ENCODE peak calls at places on chromosome 16, in six cellular contexts. L is upper lobe of right lung, D is HCEC 1CT, X is AML-193, H is frontal cortex, I is OCI-M1. A is an unnamed sample.

GRCh38 chr16:52408197-52408845 is 138.6 kb downstream of the TOX3 start:
- DNase-seq in X (no peak), D (no peak), I (no peak), H (no peak), L (no peak), A (no peak)

GRCh38 chr16:77273-77806 is 685 bp upstream of the MPG start:
- DNase-seq in X (peak), I (no peak), D (peak), H (peak), L (peak), A (peak)

GRCh38 chr16:81335669-81336068 is 20.9 kb downstream of the GAN start:
- DNase-seq in X (no peak), L (no peak), I (no peak), D (no peak), H (no peak), A (no peak)

GRCh38 chr16:87461466-87461975 is 31.3 kb downstream of the ZCCHC14 start:
- DNase-seq in L (peak), I (peak), H (no peak), D (peak), X (no peak), A (peak)

GRCh38 chr16:87316450-87316922 is 706 bp downstream of the C16orf95 start:
- DNase-seq in D (no peak), X (no peak), L (no peak), H (no peak), I (no peak), A (no peak)

GRCh38 chr16:87416826-87417471 is 24.8 kb downstream of the MAP1LC3B start:
- DNase-seq in H (peak), D (peak), X (peak), I (peak), L (no peak), A (no peak)

GRCh38 chr16:8720080-8720966 is 45.9 kb downstream of the ABAT start:
- DNase-seq in I (peak), H (no peak), D (no peak), X (no peak), L (no peak), A (no peak)

GRCh38 chr16:51907680-51908079 is 639.3 kb downstream of the TOX3 start:
- DNase-seq in D (no peak), X (no peak), H (no peak), L (no peak), I (peak), A (no peak)

GRCh38 chr16:74898667-74899066 is 86.3 kb downstream of the WDR59 start:
- DNase-seq in X (no peak), H (no peak), D (no peak), I (no peak), L (no peak), A (no peak)

GRCh38 chr16:14427371-14427948 is 202.6 kb downstream of the PARN start:
- DNase-seq in L (no peak), H (no peak), D (no peak), I (no peak), X (no peak), A (no peak)

GRCh38 chr16:68255712-68256111 is 8.6 kb upstream of the SLC7A6 start:
- DNase-seq in L (no peak), H (no peak), D (no peak), I (no peak), X (no peak), A (no peak)

GRCh38 chr16:9318764-9319163 is 227.3 kb downstream of the HAPSTR1 start:
- DNase-seq in D (no peak), L (no peak), X (no peak), I (peak), H (no peak), A (no peak)

GRCh38 chr16:29007865-29008593 is 23.2 kb downstream of the LAT start:
- DNase-seq in I (peak), X (no peak), L (no peak), H (no peak), D (peak), A (no peak)

GRCh38 chr16:29029168-29029994 is 44.5 kb downstream of the LAT start:
- DNase-seq in I (no peak), L (peak), X (no peak), H (peak), D (peak), A (no peak)

GRCh38 chr16:75624921-75625334 is 1.8 kb upstream of the ADAT1 start:
- DNase-seq in L (no peak), I (peak), D (peak), H (no peak), X (no peak), A (no peak)

GRCh38 chr16:58345574-58346354 is 46.5 kb upstream of the GINS3 start:
- DNase-seq in D (peak), L (no peak), H (no peak), X (no peak), I (peak), A (peak)

GRCh38 chr16:10121496-10121895 is 60.7 kb downstream of the GRIN2A start:
- DNase-seq in I (no peak), X (no peak), H (no peak), L (no peak), D (no peak), A (no peak)

GRCh38 chr16:64712027-64712426 is 409.8 kb downstream of the CDH11 start:
- DNase-seq in D (no peak), L (no peak), H (no peak), I (no peak), X (no peak), A (no peak)

GRCh38 chr16:30903596-30903995 is 7.2 kb downstream of the CTF1 start:
- DNase-seq in X (peak), H (peak), D (peak), L (no peak), I (peak), A (no peak)

GRCh38 chr16:72789465-72789864 is 258.5 kb downstream of the ZFHX3 start:
- DNase-seq in H (no peak), X (no peak), L (no peak), D (no peak), I (no peak), A (no peak)

A was measured in MM.1S.